ENCODE peak calls at places on chromosome 9, in four cellular contexts. N, E, S and L are unnamed samples.

GRCh38 chr9:109320338-109320733 is 523 bp downstream of the EPB41L4B start:
- DNase-seq in S (no peak), E (no peak), N (no peak), L (peak)

GRCh38 chr9:89464991-89465390 is 32.9 kb downstream of the SEMA4D start:
- DNase-seq in S (no peak), E (no peak), N (no peak), L (peak)

GRCh38 chr9:36632892-36633291 is 60.2 kb downstream of the MELK start:
- DNase-seq in N (no peak), S (no peak), E (peak), L (peak)

GRCh38 chr9:89649045-89649691 is 44.4 kb downstream of the GADD45G start:
- DNase-seq in S (no peak), E (no peak), N (no peak), L (no peak)

GRCh38 chr9:124839612-124840299 is 13.5 kb upstream of the WDR38 start:
- DNase-seq in S (no peak), N (no peak), E (no peak), L (no peak)

GRCh38 chr9:91628892-91629291 is 205.3 kb upstream of the NFIL3 start:
- DNase-seq in S (no peak), E (no peak), N (no peak), L (no peak)

GRCh38 chr9:131096490-131097258 is at the start of gene AIF1L:
- DNase-seq in N (no peak), S (no peak), E (no peak), L (no peak)

GRCh38 chr9:110429453-110429852 is 91.8 kb upstream of the TXNDC8 start:
- DNase-seq in E (no peak), N (no peak), S (no peak), L (no peak)

GRCh38 chr9:107226431-107226830 is 56.6 kb upstream of the RAD23B start:
- DNase-seq in E (no peak), S (no peak), N (no peak), L (peak)

GRCh38 chr9:18396102-18396728 is 77.7 kb upstream of the ADAMTSL1 start:
- DNase-seq in N (no peak), E (peak), S (no peak), L (peak)